ENCODE peak calls at places on chromosomes 3 and 15, in six cellular contexts. R is activated T-cell treated with anti-CD3 and anti-CD28 coated beads for 48 hours, H is ELR, A is GM23248, T is hepatic stellate cell, I is NCI-H345. D is an unnamed sample.

GRCh38 chr3:107992976-107993684 is 97.7 kb downstream of the CD47 start:
- DNase-seq in H (peak), A (peak), I (no peak), R (no peak), T (peak), D (no peak)

GRCh38 chr3:52104664-52105281 is 48.4 kb upstream of the DUSP7 start:
- DNase-seq in T (no peak), H (no peak), R (no peak), I (no peak), A (no peak), D (no peak)

GRCh38 chr3:146250449-146251382 is at the start of gene PLSCR4:
- DNase-seq in I (peak), H (peak), T (peak), R (no peak), A (peak), D (no peak)

GRCh38 chr3:120461416-120461815 is 10.6 kb upstream of the FSTL1 start:
- DNase-seq in T (peak), H (peak), R (no peak), A (peak), I (no peak), D (no peak)

GRCh38 chr15:88484781-88485246 is 17.3 kb downstream of the MRPS11 start:
- DNase-seq in R (no peak), I (no peak), A (peak), H (peak), T (peak), D (peak)

GRCh38 chr15:36882487-36883108 is 217.8 kb downstream of the MEIS2 start:
- DNase-seq in A (peak), I (no peak), T (no peak), H (peak), R (no peak), D (no peak)

GRCh38 chr15:56723787-56724186 is 9.5 kb downstream of the ZNF280D start:
- DNase-seq in H (no peak), A (no peak), R (no peak), I (no peak), T (no peak), D (no peak)

GRCh38 chr15:39357478-39358268 is 223.2 kb upstream of the THBS1 start:
- DNase-seq in I (no peak), A (peak), R (no peak), H (no peak), T (no peak), D (no peak)

GRCh38 chr3:131326307-131326706 is 55.3 kb upstream of the NUDT16 start:
- DNase-seq in H (peak), R (no peak), T (no peak), I (no peak), A (peak), D (no peak)

GRCh38 chr15:78922527-78922926 is 22.3 kb downstream of the CTSH start:
- DNase-seq in R (no peak), H (no peak), T (no peak), A (no peak), I (no peak), D (no peak)

GRCh38 chr15:62125763-62126162 is 39.3 kb downstream of the C2CD4B start:
- DNase-seq in A (peak), R (no peak), T (no peak), I (peak), H (peak), D (peak)

GRCh38 chr15:32909431-32909830 is 191.6 kb downstream of the GREM1 start:
- DNase-seq in T (no peak), I (no peak), H (peak), A (peak), R (no peak), D (no peak)

GRCh38 chr3:15795563-15796308 is 2.0 kb downstream of the ANKRD28 start:
- DNase-seq in T (no peak), A (peak), H (peak), I (no peak), R (no peak), D (peak)

GRCh38 chr15:29322407-29322806 is 52.8 kb upstream of the NSMCE3 start:
- DNase-seq in I (peak), R (no peak), A (no peak), H (no peak), T (no peak), D (no peak)

GRCh38 chr3:69997486-69998307 is 1.8 kb upstream of the SAMMSON start:
- DNase-seq in H (no peak), A (no peak), I (no peak), T (no peak), R (no peak), D (no peak)

GRCh38 chr3:118267588-118267987 is 767.1 kb downstream of the IGSF11 start:
- DNase-seq in H (no peak), I (no peak), R (no peak), T (no peak), A (no peak), D (no peak)

GRCh38 chr15:57216288-57216687 is 160.0 kb upstream of the CGNL1 start:
- DNase-seq in I (no peak), H (peak), A (peak), T (no peak), R (no peak), D (peak)

GRCh38 chr3:45464336-45464809 is 76.0 kb downstream of the LARS2 start:
- DNase-seq in I (no peak), H (no peak), A (no peak), R (no peak), T (no peak), D (peak)

GRCh38 chr3:61928020-61928419 is 366.6 kb downstream of the PTPRG start:
- DNase-seq in H (no peak), R (no peak), T (no peak), I (no peak), A (peak), D (no peak)

GRCh38 chr15:28094732-28095521 is 4.2 kb downstream of the OCA2 start:
- DNase-seq in R (no peak), A (peak), H (no peak), I (no peak), T (no peak), D (no peak)

GRCh38 chr3:180855364-180855763 is 57.1 kb upstream of the FXR1 start:
- DNase-seq in I (peak), H (peak), A (peak), R (no peak), T (no peak), D (peak)

GRCh38 chr3:61568127-61568526 is 6.8 kb downstream of the PTPRG start:
- DNase-seq in A (no peak), I (no peak), R (no peak), T (no peak), H (no peak), D (no peak)

GRCh38 chr3:129892486-129892856 is 1.0 kb downstream of the TMCC1 start:
- DNase-seq in I (peak), R (peak), A (no peak), T (no peak), H (no peak), D (no peak)

GRCh38 chr15:38367476-38367875 is 86.5 kb upstream of the FAM98B start:
- DNase-seq in A (peak), H (no peak), T (no peak), I (no peak), R (no peak), D (no peak)

GRCh38 chr15:75655911-75656310 is 8.2 kb downstream of the SNX33 start:
- DNase-seq in I (peak), A (no peak), H (no peak), T (no peak), R (no peak), D (no peak)

GRCh38 chr15:54502416-54503075 is 524.3 kb downstream of the UNC13C start:
- DNase-seq in A (no peak), I (no peak), T (no peak), R (no peak), H (no peak), D (no peak)

GRCh38 chr15:96347181-96348111 is 16.9 kb downstream of the NR2F2 start:
- DNase-seq in T (no peak), I (no peak), R (no peak), A (no peak), H (no peak), D (peak)

GRCh38 chr3:95434436-95434835 is 1371.6 kb downstream of the NSUN3 start:
- DNase-seq in I (no peak), T (no peak), A (no peak), R (no peak), H (no peak), D (no peak)

GRCh38 chr3:4551826-4552442 is 58.8 kb downstream of the ITPR1 start:
- DNase-seq in R (no peak), H (no peak), T (no peak), A (no peak), I (no peak), D (no peak)

D was measured in NB4.